ENCODE peak calls at places on chromosomes 2 and 18, in ten cellular contexts. One of them, this sample, is unnamed.

GRCh38 chr18:6406075-6406909 is 8.4 kb downstream of the L3MBTL4 start:
- DNase-seq in GM23248: peak; percentile 56
- DNase-seq in astrocyte: no peak
- DNase-seq in hepatocyte: peak; percentile 35
- DNase-seq in CD4-positive, alpha-beta memory T cell: no peak
- DNase-seq in aorta: no peak
- DNase-seq in heart right ventricle: no peak
- DNase-seq in left ventricle myocardium inferior: no peak
- DNase-seq in CD8-positive, alpha-beta T cell: no peak
- DNase-seq in heart left ventricle: no peak
- DNase-seq in this sample: no peak

GRCh38 chr18:48028716-48029115 is 98.3 kb upstream of the SMAD2 start:
- DNase-seq in GM23248: no peak
- DNase-seq in astrocyte: no peak
- DNase-seq in hepatocyte: no peak
- DNase-seq in CD4-positive, alpha-beta memory T cell: no peak
- DNase-seq in aorta: no peak
- DNase-seq in heart right ventricle: no peak
- DNase-seq in left ventricle myocardium inferior: no peak
- DNase-seq in CD8-positive, alpha-beta T cell: no peak
- DNase-seq in heart left ventricle: no peak
- DNase-seq in this sample: no peak

GRCh38 chr2:27291865-27292264 is 9.6 kb downstream of the TRIM54 start:
- DNase-seq in GM23248: no peak
- DNase-seq in astrocyte: no peak
- DNase-seq in hepatocyte: no peak
- DNase-seq in CD4-positive, alpha-beta memory T cell: no peak
- DNase-seq in aorta: no peak
- DNase-seq in heart right ventricle: no peak
- DNase-seq in left ventricle myocardium inferior: no peak
- DNase-seq in CD8-positive, alpha-beta T cell: no peak
- DNase-seq in heart left ventricle: no peak
- DNase-seq in this sample: no peak

GRCh38 chr2:47189635-47190034 is 34.5 kb upstream of the STPG4 start:
- DNase-seq in GM23248: peak; percentile 95
- DNase-seq in astrocyte: peak; percentile 97
- DNase-seq in hepatocyte: no peak
- DNase-seq in CD4-positive, alpha-beta memory T cell: no peak
- DNase-seq in aorta: no peak
- DNase-seq in heart right ventricle: no peak
- DNase-seq in left ventricle myocardium inferior: no peak
- DNase-seq in CD8-positive, alpha-beta T cell: no peak
- DNase-seq in heart left ventricle: no peak
- DNase-seq in this sample: no peak

GRCh38 chr18:478679-479078 is 21.8 kb downstream of the COLEC12 start:
- DNase-seq in GM23248: peak; percentile 82
- DNase-seq in astrocyte: peak; percentile 82
- DNase-seq in hepatocyte: no peak
- DNase-seq in CD4-positive, alpha-beta memory T cell: no peak
- DNase-seq in aorta: no peak
- DNase-seq in heart right ventricle: no peak
- DNase-seq in left ventricle myocardium inferior: no peak
- DNase-seq in CD8-positive, alpha-beta T cell: no peak
- DNase-seq in heart left ventricle: no peak
- DNase-seq in this sample: no peak

GRCh38 chr2:211113294-211114175 is 557.1 kb downstream of the CPS1 start:
- DNase-seq in GM23248: no peak
- DNase-seq in astrocyte: peak; percentile 19
- DNase-seq in hepatocyte: no peak
- DNase-seq in CD4-positive, alpha-beta memory T cell: no peak
- DNase-seq in aorta: no peak
- DNase-seq in heart right ventricle: no peak
- DNase-seq in left ventricle myocardium inferior: no peak
- DNase-seq in CD8-positive, alpha-beta T cell: no peak
- DNase-seq in heart left ventricle: no peak
- DNase-seq in this sample: no peak

GRCh38 chr2:70982971-70983370 is 4.5 kb downstream of the ANKRD53 start:
- DNase-seq in GM23248: no peak
- DNase-seq in astrocyte: no peak
- DNase-seq in hepatocyte: no peak
- DNase-seq in CD4-positive, alpha-beta memory T cell: no peak
- DNase-seq in aorta: peak; percentile 14
- DNase-seq in heart right ventricle: no peak
- DNase-seq in left ventricle myocardium inferior: no peak
- DNase-seq in CD8-positive, alpha-beta T cell: no peak
- DNase-seq in heart left ventricle: no peak
- DNase-seq in this sample: no peak

GRCh38 chr2:207828361-207829057 is 58.8 kb upstream of the FZD5 start:
- DNase-seq in GM23248: no peak
- DNase-seq in astrocyte: no peak
- DNase-seq in hepatocyte: no peak
- DNase-seq in CD4-positive, alpha-beta memory T cell: no peak
- DNase-seq in aorta: no peak
- DNase-seq in heart right ventricle: no peak
- DNase-seq in left ventricle myocardium inferior: no peak
- DNase-seq in CD8-positive, alpha-beta T cell: no peak
- DNase-seq in heart left ventricle: no peak
- DNase-seq in this sample: peak; percentile 73

GRCh38 chr2:53242090-53242489 is 525.5 kb upstream of the CHAC2 start:
- DNase-seq in GM23248: peak; percentile 5
- DNase-seq in astrocyte: no peak
- DNase-seq in hepatocyte: peak; percentile 8
- DNase-seq in CD4-positive, alpha-beta memory T cell: no peak
- DNase-seq in aorta: no peak
- DNase-seq in heart right ventricle: no peak
- DNase-seq in left ventricle myocardium inferior: no peak
- DNase-seq in CD8-positive, alpha-beta T cell: no peak
- DNase-seq in heart left ventricle: no peak
- DNase-seq in this sample: no peak

GRCh38 chr18:70036771-70037452 is 89.2 kb upstream of the CD226 start:
- DNase-seq in GM23248: no peak
- DNase-seq in astrocyte: no peak
- DNase-seq in hepatocyte: no peak
- DNase-seq in CD4-positive, alpha-beta memory T cell: no peak
- DNase-seq in aorta: no peak
- DNase-seq in heart right ventricle: no peak
- DNase-seq in left ventricle myocardium inferior: no peak
- DNase-seq in CD8-positive, alpha-beta T cell: no peak
- DNase-seq in heart left ventricle: no peak
- DNase-seq in this sample: no peak

GRCh38 chr2:99960724-99961566 is 181.4 kb downstream of the AFF3 start:
- DNase-seq in GM23248: no peak
- DNase-seq in astrocyte: no peak
- DNase-seq in hepatocyte: no peak
- DNase-seq in CD4-positive, alpha-beta memory T cell: no peak
- DNase-seq in aorta: no peak
- DNase-seq in heart right ventricle: peak; percentile 59
- DNase-seq in left ventricle myocardium inferior: peak; percentile 60
- DNase-seq in CD8-positive, alpha-beta T cell: no peak
- DNase-seq in heart left ventricle: peak; percentile 63
- DNase-seq in this sample: no peak

GRCh38 chr2:54233832-54234649 is 22.0 kb downstream of the TSPYL6 start:
- DNase-seq in GM23248: no peak
- DNase-seq in astrocyte: no peak
- DNase-seq in hepatocyte: no peak
- DNase-seq in CD4-positive, alpha-beta memory T cell: no peak
- DNase-seq in aorta: no peak
- DNase-seq in heart right ventricle: no peak
- DNase-seq in left ventricle myocardium inferior: no peak
- DNase-seq in CD8-positive, alpha-beta T cell: no peak
- DNase-seq in heart left ventricle: no peak
- DNase-seq in this sample: no peak

GRCh38 chr2:228541794-228542193 is 360.3 kb upstream of the SPHKAP start:
- DNase-seq in GM23248: peak; percentile 55
- DNase-seq in astrocyte: peak; percentile 72
- DNase-seq in hepatocyte: no peak
- DNase-seq in CD4-positive, alpha-beta memory T cell: no peak
- DNase-seq in aorta: no peak
- DNase-seq in heart right ventricle: no peak
- DNase-seq in left ventricle myocardium inferior: no peak
- DNase-seq in CD8-positive, alpha-beta T cell: no peak
- DNase-seq in heart left ventricle: no peak
- DNase-seq in this sample: no peak

GRCh38 chr2:228543117-228543516 is 361.6 kb upstream of the SPHKAP start:
- DNase-seq in GM23248: no peak
- DNase-seq in astrocyte: no peak
- DNase-seq in hepatocyte: no peak
- DNase-seq in CD4-positive, alpha-beta memory T cell: no peak
- DNase-seq in aorta: no peak
- DNase-seq in heart right ventricle: no peak
- DNase-seq in left ventricle myocardium inferior: no peak
- DNase-seq in CD8-positive, alpha-beta T cell: no peak
- DNase-seq in heart left ventricle: no peak
- DNase-seq in this sample: no peak

GRCh38 chr2:228540976-228541375 is 359.5 kb upstream of the SPHKAP start:
- DNase-seq in GM23248: no peak
- DNase-seq in astrocyte: no peak
- DNase-seq in hepatocyte: no peak
- DNase-seq in CD4-positive, alpha-beta memory T cell: no peak
- DNase-seq in aorta: no peak
- DNase-seq in heart right ventricle: no peak
- DNase-seq in left ventricle myocardium inferior: no peak
- DNase-seq in CD8-positive, alpha-beta T cell: no peak
- DNase-seq in heart left ventricle: no peak
- DNase-seq in this sample: no peak

GRCh38 chr2:228545041-228545440 is 363.6 kb upstream of the SPHKAP start:
- DNase-seq in GM23248: peak; percentile 77
- DNase-seq in astrocyte: peak; percentile 67
- DNase-seq in hepatocyte: no peak
- DNase-seq in CD4-positive, alpha-beta memory T cell: no peak
- DNase-seq in aorta: no peak
- DNase-seq in heart right ventricle: no peak
- DNase-seq in left ventricle myocardium inferior: no peak
- DNase-seq in CD8-positive, alpha-beta T cell: no peak
- DNase-seq in heart left ventricle: no peak
- DNase-seq in this sample: no peak

DNA sequence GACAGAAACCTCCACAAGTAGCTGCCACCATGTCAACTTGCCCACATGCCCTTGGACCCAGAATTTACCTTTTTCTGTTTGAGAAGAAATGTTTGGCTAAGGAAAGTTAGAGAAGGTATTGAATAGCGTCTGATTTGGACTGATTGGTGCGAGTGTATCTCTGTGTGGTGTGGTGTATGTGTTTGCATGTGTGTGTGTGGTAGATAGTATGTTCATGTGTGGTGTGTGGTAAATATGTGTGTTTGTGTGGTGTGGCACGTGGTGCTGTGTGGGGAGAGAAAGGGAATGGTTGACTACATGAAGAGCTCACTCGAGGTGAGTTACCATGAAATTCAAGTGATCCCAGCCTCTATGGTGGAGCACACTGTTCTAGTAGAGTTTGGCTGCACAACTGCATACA is 360.8 kb upstream of the SPHKAP start:
- DNase-seq in GM23248: no peak
- DNase-seq in astrocyte: no peak
- DNase-seq in hepatocyte: no peak
- DNase-seq in CD4-positive, alpha-beta memory T cell: no peak
- DNase-seq in aorta: no peak
- DNase-seq in heart right ventricle: no peak
- DNase-seq in left ventricle myocardium inferior: no peak
- DNase-seq in CD8-positive, alpha-beta T cell: no peak
- DNase-seq in heart left ventricle: no peak
- DNase-seq in this sample: no peak
- H3K4me1 ChIP-seq in GM23248: peaks cover 34% of the 10 kb centered on the region
- H3K4me1 ChIP-seq in astrocyte: peaks cover 18% of the 10 kb centered on the region
- H3K4me1 ChIP-seq in hepatocyte: no peaks in the 10 kb centered on the region
- H3K4me1 ChIP-seq in CD4-positive, alpha-beta memory T cell: no peaks in the 10 kb centered on the region
- H3K4me1 ChIP-seq in aorta: no peaks in the 10 kb centered on the region
- H3K4me1 ChIP-seq in heart right ventricle: no peaks in the 10 kb centered on the region
- H3K4me1 ChIP-seq in left ventricle myocardium inferior: peaks cover 13% of the 10 kb centered on the region
- H3K4me1 ChIP-seq in CD8-positive, alpha-beta T cell: no peaks in the 10 kb centered on the region
- H3K4me1 ChIP-seq in heart left ventricle: no peaks in the 10 kb centered on the region
- H3K4me1 ChIP-seq in this sample: no peaks in the 10 kb centered on the region

GRCh38 chr2:157404363-157404762 is 39.5 kb downstream of the CYTIP start:
- DNase-seq in GM23248: peak; percentile 3
- DNase-seq in astrocyte: peak; percentile 2
- DNase-seq in hepatocyte: no peak
- DNase-seq in CD4-positive, alpha-beta memory T cell: peak; percentile 85
- DNase-seq in aorta: no peak
- DNase-seq in heart right ventricle: no peak
- DNase-seq in left ventricle myocardium inferior: no peak
- DNase-seq in CD8-positive, alpha-beta T cell: peak; percentile 78
- DNase-seq in heart left ventricle: no peak
- DNase-seq in this sample: no peak
- H3K4me3 ChIP-seq in GM23248: no peak overlapping the region
- H3K4me3 ChIP-seq in astrocyte: no peak overlapping the region
- H3K4me3 ChIP-seq in hepatocyte: no peak overlapping the region
- H3K4me3 ChIP-seq in CD4-positive, alpha-beta memory T cell: no peak overlapping the region
- H3K4me3 ChIP-seq in aorta: no peak overlapping the region
- H3K4me3 ChIP-seq in heart right ventricle: no peak overlapping the region
- H3K4me3 ChIP-seq in left ventricle myocardium inferior: no peak overlapping the region
- H3K4me3 ChIP-seq in CD8-positive, alpha-beta T cell: no peak overlapping the region
- H3K4me3 ChIP-seq in heart left ventricle: no peak overlapping the region
- H3K4me3 ChIP-seq in this sample: no peak overlapping the region

DNA sequence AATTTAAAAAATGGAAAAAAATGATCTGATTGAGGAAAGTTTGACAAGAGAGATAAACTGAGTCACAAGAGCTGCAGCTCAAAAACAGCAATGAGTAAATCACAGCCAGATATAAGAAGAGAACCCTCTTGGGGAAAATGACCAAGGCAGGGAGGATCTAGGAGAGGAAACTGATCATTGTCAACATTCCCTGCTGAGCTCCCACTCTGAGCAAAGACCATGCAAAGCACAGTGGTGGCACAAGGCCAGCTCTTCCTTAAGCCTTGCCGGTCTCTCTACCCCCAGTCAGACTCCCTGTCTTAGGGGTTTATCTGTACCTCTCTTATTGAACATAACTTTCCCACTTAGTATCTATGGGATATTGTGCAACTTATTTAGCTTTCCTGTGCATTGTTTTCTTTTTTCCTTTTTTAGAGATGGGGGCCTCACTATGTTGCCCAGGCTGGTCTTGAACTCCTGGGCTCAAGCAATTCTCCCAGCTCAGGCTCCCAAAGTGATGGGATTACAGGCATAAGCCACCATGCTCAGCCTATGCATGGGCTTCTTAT is 54.0 kb upstream of the PPP1CB start:
- DNase-seq in GM23248: no peak
- DNase-seq in astrocyte: no peak
- DNase-seq in hepatocyte: no peak
- DNase-seq in CD4-positive, alpha-beta memory T cell: no peak
- DNase-seq in aorta: no peak
- DNase-seq in heart right ventricle: no peak
- DNase-seq in left ventricle myocardium inferior: no peak
- DNase-seq in CD8-positive, alpha-beta T cell: no peak
- DNase-seq in heart left ventricle: no peak
- DNase-seq in this sample: no peak
- H3K9me3 ChIP-seq in GM23248: no peaks in the 10 kb centered on the region
- H3K9me3 ChIP-seq in astrocyte: no peaks in the 10 kb centered on the region
- H3K9me3 ChIP-seq in hepatocyte: no peaks in the 10 kb centered on the region
- H3K9me3 ChIP-seq in CD4-positive, alpha-beta memory T cell: no peaks in the 10 kb centered on the region
- H3K9me3 ChIP-seq in aorta: no peaks in the 10 kb centered on the region
- H3K9me3 ChIP-seq in heart right ventricle: no peaks in the 10 kb centered on the region
- H3K9me3 ChIP-seq in left ventricle myocardium inferior: no peaks in the 10 kb centered on the region
- H3K9me3 ChIP-seq in CD8-positive, alpha-beta T cell: no peaks in the 10 kb centered on the region
- H3K9me3 ChIP-seq in heart left ventricle: no peaks in the 10 kb centered on the region
- H3K9me3 ChIP-seq in this sample: no peaks in the 10 kb centered on the region

DNA sequence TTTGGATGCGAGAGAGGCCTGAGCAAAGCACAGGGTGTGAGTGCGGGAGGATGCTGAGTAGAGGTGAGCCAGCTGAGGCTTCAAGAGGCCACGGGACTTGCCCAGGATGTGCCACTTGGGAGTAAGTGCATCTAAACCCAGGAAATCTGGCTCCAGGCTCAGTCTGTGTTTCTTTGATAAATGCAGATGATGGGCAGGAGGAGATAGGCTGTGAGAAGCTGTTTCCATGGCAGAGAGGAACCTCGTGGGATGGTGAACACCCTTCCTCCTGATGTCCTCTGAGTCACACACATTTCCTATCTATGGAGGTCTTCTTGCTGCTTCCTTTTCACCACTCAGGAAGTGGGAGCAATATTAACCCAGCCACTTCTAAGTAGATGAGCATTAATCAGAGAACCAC is 38.4 kb upstream of the CELF4 start:
- DNase-seq in GM23248: no peak
- DNase-seq in astrocyte: no peak
- DNase-seq in hepatocyte: no peak
- DNase-seq in CD4-positive, alpha-beta memory T cell: no peak
- DNase-seq in aorta: no peak
- DNase-seq in heart right ventricle: no peak
- DNase-seq in left ventricle myocardium inferior: no peak
- DNase-seq in CD8-positive, alpha-beta T cell: no peak
- DNase-seq in heart left ventricle: no peak
- DNase-seq in this sample: no peak
- H3K4me1 ChIP-seq in GM23248: no peaks in the 10 kb centered on the region
- H3K4me1 ChIP-seq in astrocyte: no peaks in the 10 kb centered on the region
- H3K4me1 ChIP-seq in hepatocyte: no peaks in the 10 kb centered on the region
- H3K4me1 ChIP-seq in CD4-positive, alpha-beta memory T cell: no peaks in the 10 kb centered on the region
- H3K4me1 ChIP-seq in aorta: no peaks in the 10 kb centered on the region
- H3K4me1 ChIP-seq in heart right ventricle: no peaks in the 10 kb centered on the region
- H3K4me1 ChIP-seq in left ventricle myocardium inferior: no peaks in the 10 kb centered on the region
- H3K4me1 ChIP-seq in CD8-positive, alpha-beta T cell: no peaks in the 10 kb centered on the region
- H3K4me1 ChIP-seq in heart left ventricle: no peaks in the 10 kb centered on the region
- H3K4me1 ChIP-seq in this sample: no peaks in the 10 kb centered on the region

This sample was measured in pancreas.